ENCODE peak calls at places on chromosome X, in four cellular contexts. H is BJ, O is HCT116, D is AG09309. R is an unnamed sample.

GRCh38 chrX:23822397-23822796 is 39.4 kb downstream of the SAT1 start:
- DNase-seq in H (peak), O (no peak), D (no peak), R (no peak)

GRCh38 chrX:154083134-154083517 is 14.4 kb downstream of the MECP2 start:
- DNase-seq in H (no peak), O (no peak), D (no peak), R (no peak)

GRCh38 chrX:71671043-71671829 is 3.9 kb downstream of the LOC101059915 start:
- DNase-seq in H (no peak), O (no peak), D (no peak), R (no peak)

GRCh38 chrX:33252306-33252825 is 41.0 kb upstream of the DMD start:
- DNase-seq in H (no peak), O (no peak), D (no peak), R (no peak)

GRCh38 chrX:100410083-100410590 is at the start of gene PCDH19:
- DNase-seq in H (no peak), O (no peak), D (no peak), R (no peak)

GRCh38 chrX:131316260-131316659 is 27.2 kb upstream of the IGSF1 start:
- DNase-seq in H (no peak), O (no peak), D (no peak), R (no peak)

GRCh38 chrX:51459125-51459524 is 37.3 kb downstream of the NUDT11 start:
- DNase-seq in H (no peak), O (peak), D (no peak), R (no peak)

GRCh38 chrX:104854790-104855340 is 288.9 kb downstream of the IL1RAPL2 start:
- DNase-seq in H (no peak), O (no peak), D (no peak), R (no peak)

GRCh38 chrX:136961594-136962135 is 72.1 kb downstream of the GPR101 start:
- DNase-seq in H (no peak), O (no peak), D (no peak), R (no peak)

GRCh38 chrX:150573702-150574101 is 5.3 kb downstream of the MTM1 start:
- DNase-seq in H (no peak), O (no peak), D (no peak), R (no peak)

GRCh38 chrX:151754042-151754419 is 19.5 kb downstream of the CNGA2 start:
- DNase-seq in H (peak), O (peak), D (peak), R (peak)

GRCh38 chrX:21740329-21741274 is 17.3 kb downstream of the SMPX start:
- DNase-seq in H (no peak), O (no peak), D (no peak), R (no peak)

GRCh38 chrX:108735680-108736508 is 469 bp downstream of the IRS4 start:
- DNase-seq in H (no peak), O (no peak), D (no peak), R (no peak)

GRCh38 chrX:150464001-150464400 is 100.9 kb downstream of the MAMLD1 start:
- DNase-seq in H (no peak), O (no peak), D (no peak), R (no peak)

GRCh38 chrX:54248309-54248708 is 65.3 kb upstream of the FAM120C start:
- DNase-seq in H (no peak), O (peak), D (peak), R (no peak)

GRCh38 chrX:81857192-81857591 is 655.3 kb downstream of the SH3BGRL start:
- DNase-seq in H (no peak), O (no peak), D (no peak), R (no peak)

GRCh38 chrX:130120746-130121504 is 10.6 kb upstream of the ELF4 start:
- DNase-seq in H (no peak), O (no peak), D (peak), R (no peak)

DNA sequence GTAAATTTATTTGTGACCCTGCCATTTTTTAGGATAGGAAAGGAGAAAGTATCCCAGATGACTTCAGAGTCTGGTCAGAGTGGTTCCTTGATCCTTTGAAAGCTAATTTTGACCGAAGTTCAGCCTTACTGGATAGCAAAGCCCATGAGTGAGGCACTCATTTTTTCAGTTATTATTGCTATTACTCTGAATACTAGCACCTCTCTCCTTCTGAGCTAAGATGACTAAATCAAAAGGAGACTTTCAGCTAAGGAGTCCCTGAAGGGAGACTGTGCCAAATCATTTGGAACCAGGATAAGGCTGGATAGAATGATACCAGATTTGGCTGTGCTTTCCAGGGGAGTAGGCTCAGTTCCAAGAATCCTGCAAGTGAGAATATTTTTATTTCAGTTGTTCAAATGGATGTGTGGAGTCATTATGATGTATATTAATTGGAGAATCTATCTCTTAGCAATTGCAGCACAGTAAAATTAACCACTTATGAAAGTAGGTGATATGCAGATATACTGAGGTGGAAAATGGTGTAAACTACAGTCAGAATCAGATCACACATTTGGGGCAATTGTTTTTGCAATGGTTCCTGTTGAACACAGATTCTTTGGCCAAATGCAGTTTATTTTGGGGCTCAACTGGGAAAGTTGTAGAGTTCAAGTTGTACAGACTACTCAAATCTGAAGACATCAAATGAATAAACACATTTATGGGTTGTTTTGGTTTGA is 1.1 kb downstream of the P2RY10 start:
- DNase-seq in H (no peak), O (no peak), D (no peak), R (no peak)
- H3K4me3 ChIP-seq in H (no peak), O (no peak), D (no peak), R (no peak)

GRCh38 chrX:9340619-9341304 is 124.1 kb upstream of the TBL1X start:
- DNase-seq in H (no peak), O (no peak), D (no peak), R (no peak)
- H3K4me3 ChIP-seq in H (no peak), O (no peak), D (no peak), R (no peak)

GRCh38 chrX:13938053-13938765 is 91.5 kb downstream of the GEMIN8 start:
- DNase-seq in H (no peak), O (no peak), D (no peak), R (no peak)
- H3K4me3 ChIP-seq in H (peak), O (peak), D (peak), R (peak)

GRCh38 chrX:69616520-69617203 is 749 bp downstream of the EDA start:
- DNase-seq in H (no peak), O (no peak), D (no peak), R (no peak)
- H3K4me3 ChIP-seq in H (peak), O (peak), D (peak), R (no peak)

GRCh38 chrX:103773445-103773844 is 3.2 kb upstream of the PLP1 start:
- DNase-seq in H (no peak), O (no peak), D (no peak), R (no peak)

GRCh38 chrX:103774070-103774642 is 2.5 kb upstream of the PLP1 start:
- DNase-seq in H (no peak), O (peak), D (peak), R (no peak)

GRCh38 chrX:103779156-103779555 is 2.5 kb downstream of the PLP1 start:
- DNase-seq in H (no peak), O (no peak), D (no peak), R (no peak)

GRCh38 chrX:103780701-103781402 is 4.2 kb downstream of the PLP1 start:
- DNase-seq in H (no peak), O (no peak), D (no peak), R (no peak)

GRCh38 chrX:103776586-103776985 is at the start of gene PLP1:
- DNase-seq in H (no peak), O (no peak), D (no peak), R (no peak)
- H3K4me3 ChIP-seq in H (no peak), O (no peak), D (no peak), R (no peak)

GRCh38 chrX:148681605-148682004 is 181.2 kb downstream of the AFF2 start:
- DNase-seq in H (no peak), O (no peak), D (no peak), R (no peak)

GRCh38 chrX:148682206-148682605 is 181.8 kb downstream of the AFF2 start:
- DNase-seq in H (no peak), O (no peak), D (no peak), R (no peak)
- H3K4me3 ChIP-seq in H (no peak), O (no peak), D (no peak), R (no peak)

DNA sequence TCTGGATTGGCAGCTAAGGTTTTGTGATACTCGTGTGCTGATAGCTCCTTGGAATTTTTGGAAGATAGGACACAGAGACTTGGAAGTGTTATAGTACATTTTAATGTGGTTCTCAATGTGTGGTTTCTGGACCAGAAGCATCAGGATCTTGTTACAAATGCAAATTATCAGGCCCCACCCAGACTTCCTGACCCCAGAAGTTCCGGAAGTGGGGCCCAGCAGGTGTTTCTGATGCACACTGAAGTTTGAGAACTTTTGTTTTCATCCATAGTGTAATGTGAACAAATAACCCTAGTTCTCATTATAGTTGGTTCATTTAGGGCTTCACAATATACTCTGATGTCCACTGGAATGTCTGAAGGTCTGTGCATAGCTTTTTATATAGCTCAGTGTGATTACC is 49.6 kb downstream of the LAMP2 start:
- DNase-seq in H (no peak), O (no peak), D (no peak), R (no peak)
- H3K4me3 ChIP-seq in H (no peak), O (no peak), D (no peak), R (no peak)

GRCh38 chrX:30308263-30309138 is 689 bp downstream of the NR0B1 start:
- DNase-seq in H (no peak), O (no peak), D (no peak), R (no peak)
- H3K4me3 ChIP-seq in H (peak), O (no peak), D (no peak), R (peak)

DNA sequence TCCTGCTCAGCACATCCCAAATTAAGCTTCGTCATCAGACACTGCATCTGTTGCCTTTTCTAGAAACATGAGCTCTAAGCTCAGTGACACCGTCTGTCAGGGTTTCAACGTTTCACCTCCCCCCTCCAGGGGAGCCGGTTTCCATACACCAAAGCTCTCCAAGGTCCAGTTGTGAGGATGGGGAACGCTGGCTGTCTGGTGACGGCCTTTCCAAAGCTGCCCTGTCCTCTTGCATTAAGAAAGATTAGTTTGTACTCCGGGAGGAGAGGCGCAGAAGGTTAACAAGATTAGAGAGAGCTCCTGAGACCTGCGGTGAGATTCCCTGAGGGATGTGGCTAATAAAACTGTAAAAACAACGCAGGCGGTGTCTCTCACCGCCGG is 43.2 kb downstream of the ASMT start:
- DNase-seq in H (no peak), O (no peak), D (no peak), R (no peak)
- H3K4me3 ChIP-seq in H (no peak), O (no peak), D (no peak), R (no peak)

R was measured in AG04449.